ENCODE peak calls at places on chromosomes 16 and 17, in six cellular contexts. U is tibial nerve, E is transverse colon, Z is A549, G is ovary, D is suprapubic skin. R is an unnamed sample.

GRCh38 chr16:359067-359763 is 6.7 kb upstream of the AXIN1 start:
- DNase-seq in U (no peak), Z (no peak), D (peak; percentile 62), G (no peak), E (peak; percentile 7), R (no peak)

GRCh38 chr16:85602831-85603755 is 10.0 kb upstream of the GSE1 start:
- DNase-seq in Z (no peak), G (no peak), D (no peak), U (no peak), E (no peak), R (no peak)

GRCh38 chr17:56832446-56832845 is 1.3 kb downstream of the C17orf67 start:
- DNase-seq in U (no peak), D (no peak), G (no peak), E (no peak), Z (no peak), R (no peak)

GRCh38 chr16:75319513-75320401 is 68.3 kb upstream of the BCAR1 start:
- DNase-seq in E (no peak), G (no peak), U (no peak), Z (no peak), D (no peak), R (no peak)

GRCh38 chr16:52050418-52050817 is 496.5 kb downstream of the TOX3 start:
- DNase-seq in D (no peak), U (no peak), Z (no peak), G (no peak), E (no peak), R (no peak)

GRCh38 chr16:54932737-54933254 is 2.1 kb downstream of the IRX5 start:
- DNase-seq in Z (no peak), D (no peak), E (no peak), G (no peak), U (no peak), R (no peak)

GRCh38 chr17:51601622-51602261 is 341.4 kb downstream of the UTP18 start:
- DNase-seq in E (no peak), G (no peak), U (no peak), D (no peak), Z (no peak), R (no peak)

GRCh38 chr17:79619636-79620206 is 8.9 kb upstream of the RBFOX3 start:
- DNase-seq in Z (no peak), U (no peak), E (peak; percentile 4), D (peak; percentile 27), G (no peak), R (no peak)

GRCh38 chr17:81359218-81359617 is 36.0 kb upstream of the BAHCC1 start:
- DNase-seq in U (no peak), Z (no peak), D (no peak), E (no peak), G (no peak), R (no peak)

GRCh38 chr17:22469101-22469880 is 777.0 kb downstream of the KCNJ18 start:
- DNase-seq in G (no peak), E (no peak), D (no peak), Z (no peak), U (no peak), R (no peak)

GRCh38 chr16:72986011-72986410 is 61.9 kb downstream of the ZFHX3 start:
- DNase-seq in G (peak; percentile 18), Z (no peak), E (no peak), D (peak; percentile 88), U (peak; percentile 79), R (no peak)

GRCh38 chr17:17613708-17614114 is 22.2 kb upstream of the PEMT start:
- DNase-seq in Z (peak; percentile 77), U (peak; percentile 85), E (peak; percentile 48), D (no peak), G (peak; percentile 59), R (peak; percentile 39)

GRCh38 chr16:3664187-3664896 is 9.9 kb downstream of the DNASE1 start:
- DNase-seq in E (no peak), Z (no peak), U (no peak), G (no peak), D (no peak), R (no peak)

GRCh38 chr17:74054249-74054648 is 149.2 kb upstream of the RPL38 start:
- DNase-seq in E (no peak), G (no peak), Z (no peak), U (no peak), D (no peak), R (no peak)

GRCh38 chr16:17138801-17139200 is 332.0 kb downstream of the XYLT1 start:
- DNase-seq in D (no peak), G (no peak), U (no peak), Z (no peak), E (no peak), R (no peak)

GRCh38 chr17:70099267-70099666 is 24.2 kb downstream of the KCNJ16 start:
- DNase-seq in D (no peak), G (no peak), U (no peak), Z (no peak), E (no peak), R (no peak)

GRCh38 chr16:68499011-68499410 is 40.1 kb upstream of the ZFP90 start:
- DNase-seq in U (no peak), G (no peak), E (no peak), D (no peak), Z (no peak), R (no peak)

GRCh38 chr17:78258323-78259229 is 27.1 kb downstream of the TMEM235 start:
- DNase-seq in Z (no peak), G (no peak), E (no peak), U (no peak), D (no peak), R (no peak)

GRCh38 chr17:64564098-64564497 is 57.3 kb downstream of the CEP95 start:
- DNase-seq in Z (no peak), G (no peak), U (no peak), D (no peak), E (no peak), R (no peak)
- TF ChIP-seq POLR2A in Z (no peak), G (no peak), U (no peak), D (no peak), E (no peak), R (no peak)

GRCh38 chr17:1999557-2000251 is 25.4 kb downstream of the RTN4RL1 start:
- DNase-seq in U (no peak), D (peak; percentile 72), E (peak; percentile 67), G (peak; percentile 68), Z (no peak), R (no peak)
- TF ChIP-seq POLR2A in U (no peak), D (no peak), E (no peak), G (no peak), Z (no peak), R (no peak)

DNA sequence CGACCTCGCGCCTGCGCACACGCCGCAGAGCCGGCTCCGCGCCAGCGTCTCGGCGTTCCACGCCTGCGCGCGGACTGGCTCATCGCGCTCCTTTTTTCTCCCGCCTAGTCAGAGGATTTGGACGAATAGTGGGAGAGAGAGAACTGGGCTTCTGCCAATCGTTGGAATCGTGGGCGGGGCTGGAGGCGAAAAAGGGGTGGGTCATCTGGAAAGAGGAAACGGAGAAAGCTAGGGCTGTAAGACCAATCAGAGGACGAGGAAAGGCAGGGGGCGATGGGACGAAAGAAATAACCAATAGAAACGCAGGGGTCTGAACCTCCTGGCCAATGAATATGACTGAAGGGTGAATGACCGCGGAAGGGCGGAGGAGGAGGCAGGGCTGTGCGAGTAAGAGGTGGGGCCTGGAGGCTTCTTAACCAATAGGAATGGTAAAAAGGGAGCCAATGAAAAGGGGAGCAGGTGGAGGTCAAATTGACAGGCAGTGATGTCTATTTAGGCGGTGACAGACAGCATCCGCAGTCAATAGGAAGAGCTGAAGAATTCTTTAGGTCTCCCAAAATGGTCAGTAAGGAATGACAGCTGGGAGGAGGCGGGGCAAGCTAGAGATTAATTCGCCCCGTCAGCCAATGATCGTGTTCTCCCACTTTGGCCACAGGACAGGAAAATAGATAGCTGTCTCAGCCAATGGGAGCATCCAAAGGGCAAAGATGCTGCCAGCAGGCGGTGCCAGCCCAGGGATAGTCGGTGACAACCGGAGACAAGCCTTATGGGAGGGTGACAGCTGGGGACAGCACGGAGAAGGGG is at the start of gene TBC1D10B:
- DNase-seq in E (peak; percentile 99), G (peak; percentile 96), D (peak; percentile 99), Z (peak; percentile 100), U (peak; percentile 99), R (peak; percentile 92)
- TF ChIP-seq POLR2A in E (peak; percentile 61), G (no peak), D (no peak), Z (peak; percentile 31), U (peak; percentile 11), R (no peak)

DNA sequence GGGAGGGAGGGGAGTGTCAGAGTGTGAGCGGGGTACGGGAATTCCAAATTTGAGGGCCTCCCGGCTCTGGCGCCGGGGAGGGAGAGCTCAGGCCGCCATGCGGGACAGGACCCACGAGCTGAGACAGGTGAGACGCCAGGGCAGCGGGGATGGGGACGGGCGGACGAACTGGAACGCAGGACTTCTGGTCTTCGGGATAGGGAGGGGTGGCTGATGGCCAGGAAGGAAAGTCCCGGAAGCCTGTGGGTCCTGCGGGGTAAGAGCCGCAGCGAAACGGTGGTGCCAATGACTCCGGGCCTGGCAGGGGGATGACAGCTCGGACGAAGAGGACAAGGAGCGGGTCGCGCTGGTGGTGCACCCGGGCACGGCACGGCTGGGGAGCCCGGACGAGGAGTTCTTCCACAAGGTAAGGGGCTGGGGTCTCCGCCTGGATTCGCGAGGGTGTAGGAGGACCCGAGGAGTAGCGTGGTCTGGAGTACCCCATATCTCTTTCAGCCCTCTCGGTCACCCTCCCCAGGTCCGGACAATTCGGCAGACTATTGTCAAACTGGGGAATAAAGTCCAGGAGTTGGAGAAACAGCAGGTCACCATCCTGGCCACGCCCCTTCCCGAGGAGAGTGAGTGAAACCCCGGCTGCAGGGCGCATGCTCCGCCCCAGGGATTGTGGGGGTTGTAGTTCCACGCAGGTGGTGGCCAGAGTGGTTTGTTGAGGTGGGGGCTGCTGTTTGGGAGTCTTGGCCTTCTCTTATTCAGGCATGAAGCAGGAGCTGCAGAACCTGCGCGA is 543 bp downstream of the STX4 start:
- DNase-seq in G (peak; percentile 89), E (peak; percentile 94), Z (peak; percentile 97), U (peak; percentile 94), D (peak; percentile 95), R (peak; percentile 87)
- TF ChIP-seq POLR2A in G (peak; percentile 13), E (peak; percentile 62), Z (no peak), U (peak; percentile 39), D (peak; percentile 18), R (no peak)

GRCh38 chr16:29673501-29673900 is 5.5 kb upstream of the QPRT start:
- DNase-seq in D (no peak), Z (no peak), U (no peak), G (no peak), E (no peak), R (no peak)
- TF ChIP-seq POLR2A in D (no peak), Z (no peak), U (no peak), G (no peak), E (no peak), R (no peak)

GRCh38 chr17:2379489-2380224 is 21.2 kb downstream of the MNT start:
- DNase-seq in D (no peak), Z (no peak), G (no peak), U (no peak), E (no peak), R (no peak)
- TF ChIP-seq POLR2A in D (no peak), Z (no peak), G (no peak), U (no peak), E (no peak), R (no peak)